ENCODE peak calls at places on chromosomes 4 and X, in seven cellular contexts. One of them, this sample, is unnamed.

GRCh38 chr4:13481569-13481968 is 2.6 kb downstream of the RAB28 start:
- DNase-seq in endothelial cell: no peak
- DNase-seq in fibroblast of the aortic adventitia: peak; percentile 81
- DNase-seq in mesothelial cell of epicardium: no peak
- DNase-seq in heart left ventricle: no peak
- DNase-seq in AG04449: peak; percentile 10
- DNase-seq in GM10248: no peak
- DNase-seq in this sample: no peak

GRCh38 chr4:169744601-169745000 is 13.1 kb downstream of the HPF1 start:
- DNase-seq in heart left ventricle: no peak
- DNase-seq in fibroblast of the aortic adventitia: peak; percentile 12
- DNase-seq in mesothelial cell of epicardium: no peak
- DNase-seq in endothelial cell: no peak
- DNase-seq in AG04449: no peak
- DNase-seq in GM10248: no peak
- DNase-seq in this sample: no peak

GRCh38 chrX:51395807-51396728 is 63.4 kb downstream of the NUDT10 start:
- DNase-seq in fibroblast of the aortic adventitia: no peak
- DNase-seq in mesothelial cell of epicardium: no peak
- DNase-seq in AG04449: no peak
- DNase-seq in endothelial cell: peak; percentile 58
- DNase-seq in GM10248: no peak
- DNase-seq in heart left ventricle: peak; percentile 30
- DNase-seq in this sample: peak; percentile 38

GRCh38 chr4:55633903-55634302 is 2.2 kb downstream of the NMU start:
- DNase-seq in endothelial cell: no peak
- DNase-seq in mesothelial cell of epicardium: no peak
- DNase-seq in heart left ventricle: no peak
- DNase-seq in AG04449: no peak
- DNase-seq in GM10248: no peak
- DNase-seq in fibroblast of the aortic adventitia: no peak
- DNase-seq in this sample: no peak

GRCh38 chrX:134929813-134930212 is 61.0 kb upstream of the SMIM10 start:
- DNase-seq in GM10248: no peak
- DNase-seq in AG04449: no peak
- DNase-seq in fibroblast of the aortic adventitia: no peak
- DNase-seq in heart left ventricle: no peak
- DNase-seq in mesothelial cell of epicardium: no peak
- DNase-seq in endothelial cell: no peak
- DNase-seq in this sample: no peak

GRCh38 chr4:169383724-169384123 is 113.0 kb upstream of the SH3RF1 start:
- DNase-seq in AG04449: peak; percentile 98
- DNase-seq in endothelial cell: no peak
- DNase-seq in GM10248: no peak
- DNase-seq in mesothelial cell of epicardium: no peak
- DNase-seq in fibroblast of the aortic adventitia: peak; percentile 99
- DNase-seq in heart left ventricle: no peak
- DNase-seq in this sample: no peak

GRCh38 chr4:76960014-76960413 is 10.5 kb downstream of the SEPTIN11 start:
- DNase-seq in heart left ventricle: no peak
- DNase-seq in endothelial cell: no peak
- DNase-seq in mesothelial cell of epicardium: no peak
- DNase-seq in fibroblast of the aortic adventitia: no peak
- DNase-seq in GM10248: peak; percentile 51
- DNase-seq in AG04449: no peak
- DNase-seq in this sample: no peak

GRCh38 chr4:75919914-75920313 is 17.7 kb upstream of the PPEF2 start:
- DNase-seq in AG04449: no peak
- DNase-seq in heart left ventricle: no peak
- DNase-seq in fibroblast of the aortic adventitia: peak; percentile 66
- DNase-seq in GM10248: no peak
- DNase-seq in endothelial cell: no peak
- DNase-seq in mesothelial cell of epicardium: no peak
- DNase-seq in this sample: peak; percentile 4

GRCh38 chr4:74758521-74758920 is 35.8 kb downstream of the BTC start:
- DNase-seq in AG04449: no peak
- DNase-seq in heart left ventricle: no peak
- DNase-seq in GM10248: no peak
- DNase-seq in fibroblast of the aortic adventitia: no peak
- DNase-seq in endothelial cell: no peak
- DNase-seq in mesothelial cell of epicardium: no peak
- DNase-seq in this sample: no peak

GRCh38 chr4:117773067-117773946 is 261.0 kb upstream of the NDST3 start:
- DNase-seq in GM10248: no peak
- DNase-seq in endothelial cell: no peak
- DNase-seq in AG04449: no peak
- DNase-seq in mesothelial cell of epicardium: no peak
- DNase-seq in heart left ventricle: no peak
- DNase-seq in fibroblast of the aortic adventitia: no peak
- DNase-seq in this sample: no peak

GRCh38 chr4:115484479-115484878 is 371.1 kb upstream of the NDST4 start:
- DNase-seq in fibroblast of the aortic adventitia: no peak
- DNase-seq in mesothelial cell of epicardium: no peak
- DNase-seq in endothelial cell: no peak
- DNase-seq in AG04449: no peak
- DNase-seq in GM10248: no peak
- DNase-seq in heart left ventricle: no peak
- DNase-seq in this sample: no peak

GRCh38 chr4:39636786-39637185 is 1.9 kb downstream of the SMIM14 start:
- DNase-seq in endothelial cell: no peak
- DNase-seq in mesothelial cell of epicardium: no peak
- DNase-seq in heart left ventricle: no peak
- DNase-seq in AG04449: no peak
- DNase-seq in GM10248: no peak
- DNase-seq in fibroblast of the aortic adventitia: peak; percentile 53
- DNase-seq in this sample: no peak

GRCh38 chr4:139738846-139739613 is 73.4 kb downstream of the MGST2 start:
- DNase-seq in heart left ventricle: no peak
- DNase-seq in AG04449: no peak
- DNase-seq in fibroblast of the aortic adventitia: peak; percentile 25
- DNase-seq in mesothelial cell of epicardium: no peak
- DNase-seq in GM10248: no peak
- DNase-seq in endothelial cell: no peak
- DNase-seq in this sample: no peak

DNA sequence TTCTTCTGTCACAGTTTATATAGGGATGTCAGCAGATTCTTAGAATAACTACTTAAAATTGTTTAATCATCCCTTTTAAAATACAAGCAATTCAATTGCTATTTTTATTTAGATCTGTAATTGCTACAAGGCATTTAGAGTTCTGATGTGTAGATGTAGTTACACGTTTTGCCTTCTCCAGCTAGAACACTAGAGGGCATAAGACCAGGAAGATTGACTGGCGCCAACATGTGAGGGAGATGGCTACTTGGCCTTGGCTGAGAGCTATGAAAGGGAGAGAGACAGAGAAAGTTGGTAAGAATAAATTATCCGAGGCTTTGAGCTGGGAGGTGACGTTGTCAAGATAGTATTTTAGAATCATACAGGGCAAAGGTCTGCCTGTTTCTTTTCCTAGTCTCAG is 563.7 kb upstream of the PRKX start:
- DNase-seq in AG04449: no peak
- DNase-seq in endothelial cell: no peak
- DNase-seq in mesothelial cell of epicardium: no peak
- DNase-seq in GM10248: no peak
- DNase-seq in fibroblast of the aortic adventitia: no peak
- DNase-seq in heart left ventricle: no peak
- DNase-seq in this sample: no peak
- TF ChIP-seq CTCF in AG04449: no peak
- TF ChIP-seq CTCF in endothelial cell: no peak
- TF ChIP-seq CTCF in mesothelial cell of epicardium: no peak
- TF ChIP-seq CTCF in GM10248: no peak
- TF ChIP-seq CTCF in fibroblast of the aortic adventitia: no peak
- TF ChIP-seq CTCF in heart left ventricle: no peak
- TF ChIP-seq CTCF in this sample: no peak

GRCh38 chr4:81084029-81084428 is 53.5 kb downstream of the BMP3 start:
- DNase-seq in fibroblast of the aortic adventitia: peak; percentile 73
- DNase-seq in mesothelial cell of epicardium: no peak
- DNase-seq in heart left ventricle: no peak
- DNase-seq in GM10248: no peak
- DNase-seq in endothelial cell: no peak
- DNase-seq in AG04449: no peak
- DNase-seq in this sample: no peak
- TF ChIP-seq CTCF in fibroblast of the aortic adventitia: peak; percentile 76
- TF ChIP-seq CTCF in mesothelial cell of epicardium: no peak
- TF ChIP-seq CTCF in heart left ventricle: no peak
- TF ChIP-seq CTCF in GM10248: no peak
- TF ChIP-seq CTCF in endothelial cell: no peak
- TF ChIP-seq CTCF in AG04449: peak; percentile 6
- TF ChIP-seq CTCF in this sample: no peak

GRCh38 chrX:43556207-43556606 is 99.9 kb upstream of the MAOA start:
- DNase-seq in AG04449: no peak
- DNase-seq in mesothelial cell of epicardium: no peak
- DNase-seq in GM10248: no peak
- DNase-seq in endothelial cell: no peak
- DNase-seq in heart left ventricle: peak; percentile 29
- DNase-seq in fibroblast of the aortic adventitia: no peak
- DNase-seq in this sample: no peak

GRCh38 chrX:43552703-43553102 is 103.4 kb upstream of the MAOA start:
- DNase-seq in fibroblast of the aortic adventitia: no peak
- DNase-seq in heart left ventricle: no peak
- DNase-seq in GM10248: no peak
- DNase-seq in mesothelial cell of epicardium: no peak
- DNase-seq in AG04449: no peak
- DNase-seq in endothelial cell: no peak
- DNase-seq in this sample: no peak

GRCh38 chrX:43552166-43552565 is 103.9 kb upstream of the MAOA start:
- DNase-seq in AG04449: no peak
- DNase-seq in endothelial cell: no peak
- DNase-seq in fibroblast of the aortic adventitia: no peak
- DNase-seq in mesothelial cell of epicardium: no peak
- DNase-seq in GM10248: no peak
- DNase-seq in heart left ventricle: no peak
- DNase-seq in this sample: no peak

DNA sequence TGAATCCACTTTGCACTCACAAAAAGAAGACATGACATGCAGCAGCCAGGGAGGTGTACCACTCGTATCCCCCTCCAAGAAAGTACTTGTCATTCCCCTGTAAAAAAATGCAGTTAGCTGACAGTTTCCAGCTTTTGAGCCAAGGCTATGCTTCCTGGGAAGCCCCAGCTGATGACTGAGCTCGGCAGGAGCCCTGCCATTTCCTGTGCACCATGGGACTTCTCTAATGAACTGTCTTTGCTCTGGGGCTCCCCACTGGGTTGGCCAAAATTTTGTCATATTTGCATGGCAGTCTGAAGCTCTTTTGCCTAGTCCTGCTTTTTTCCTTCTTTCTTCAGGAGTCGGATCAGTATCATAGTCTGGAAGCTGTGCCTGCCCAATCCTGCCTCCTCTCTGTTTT is 104.5 kb upstream of the MAOA start:
- DNase-seq in endothelial cell: no peak
- DNase-seq in GM10248: no peak
- DNase-seq in fibroblast of the aortic adventitia: no peak
- DNase-seq in AG04449: no peak
- DNase-seq in heart left ventricle: no peak
- DNase-seq in mesothelial cell of epicardium: no peak
- DNase-seq in this sample: no peak
- TF ChIP-seq CTCF in endothelial cell: no peak
- TF ChIP-seq CTCF in GM10248: no peak
- TF ChIP-seq CTCF in fibroblast of the aortic adventitia: no peak
- TF ChIP-seq CTCF in AG04449: no peak
- TF ChIP-seq CTCF in heart left ventricle: no peak
- TF ChIP-seq CTCF in mesothelial cell of epicardium: no peak
- TF ChIP-seq CTCF in this sample: no peak

GRCh38 chrX:132219343-132219768 is at the start of gene RAP2C:
- DNase-seq in heart left ventricle: peak; percentile 81
- DNase-seq in GM10248: peak; percentile 66
- DNase-seq in fibroblast of the aortic adventitia: peak; percentile 61
- DNase-seq in AG04449: no peak
- DNase-seq in mesothelial cell of epicardium: peak; percentile 56
- DNase-seq in endothelial cell: peak; percentile 72
- DNase-seq in this sample: peak; percentile 82
- TF ChIP-seq CTCF in heart left ventricle: peak; percentile 54
- TF ChIP-seq CTCF in GM10248: peak; percentile 56
- TF ChIP-seq CTCF in fibroblast of the aortic adventitia: peak; percentile 62
- TF ChIP-seq CTCF in AG04449: peak; percentile 66
- TF ChIP-seq CTCF in mesothelial cell of epicardium: peak; percentile 11
- TF ChIP-seq CTCF in endothelial cell: peak; percentile 17
- TF ChIP-seq CTCF in this sample: peak; percentile 52

This sample was measured in adrenal gland.